ENCODE peak calls at places on chromosomes 16 and 17, in ten cellular contexts. P is Daoy; B is GM23338; K is effector CD4-positive, alpha-beta T cell; F is COR-L47; C is A549; M is MG63; Q is T-cell; O is ACHN; S is NAMALWA. G is an unnamed sample.

GRCh38 chr17:78995761-78996451 is 13.7 kb downstream of the CANT1 start:
- DNase-seq in P (no peak), B (no peak), K (no peak), F (no peak), C (no peak), M (no peak), Q (no peak), O (no peak), S (no peak), G (no peak)

GRCh38 chr16:81163671-81164070 is 67.5 kb upstream of the GCSH start:
- DNase-seq in P (no peak), B (no peak), K (no peak), F (no peak), C (no peak), M (no peak), Q (no peak), O (no peak), S (no peak), G (no peak)

GRCh38 chr17:45117283-45117682 is 15.0 kb downstream of the PLCD3 start:
- DNase-seq in P (no peak), B (no peak), K (no peak), F (no peak), C (no peak), M (no peak), Q (no peak), O (no peak), S (no peak), G (no peak)

GRCh38 chr17:80859004-80859941 is 132.4 kb upstream of the CHMP6 start:
- DNase-seq in P (peak), B (peak), K (no peak), F (peak), C (peak), M (peak), Q (no peak), O (peak), S (no peak), G (peak)

GRCh38 chr17:44930667-44931066 is 15.4 kb upstream of the GFAP start:
- DNase-seq in P (no peak), B (no peak), K (no peak), F (no peak), C (no peak), M (no peak), Q (no peak), O (no peak), S (no peak), G (no peak)

GRCh38 chr17:614637-615546 is 99.7 kb downstream of the VPS53 start:
- DNase-seq in P (no peak), B (no peak), K (no peak), F (no peak), C (no peak), M (no peak), Q (no peak), O (no peak), S (no peak), G (no peak)

GRCh38 chr17:77427471-77427991 is 286.8 kb downstream of the SEC14L1 start:
- DNase-seq in P (peak), B (no peak), K (no peak), F (no peak), C (peak), M (peak), Q (no peak), O (peak), S (no peak), G (peak)

GRCh38 chr16:8905168-8905762 is 23.1 kb downstream of the LITAFD start:
- DNase-seq in P (no peak), B (peak), K (no peak), F (peak), C (peak), M (no peak), Q (no peak), O (peak), S (peak), G (peak)

GRCh38 chr17:81471804-81472456 is 40.7 kb downstream of the ACTG1 start:
- DNase-seq in P (peak), B (peak), K (no peak), F (peak), C (peak), M (peak), Q (no peak), O (no peak), S (peak), G (no peak)

GRCh38 chr17:32297860-32298259 is 32.2 kb downstream of the RHBDL3 start:
- DNase-seq in P (no peak), B (no peak), K (no peak), F (no peak), C (no peak), M (no peak), Q (no peak), O (no peak), S (no peak), G (no peak)

GRCh38 chr16:85573696-85574641 is 39.2 kb upstream of the GSE1 start:
- DNase-seq in P (peak), B (no peak), K (no peak), F (no peak), C (no peak), M (no peak), Q (no peak), O (no peak), S (no peak), G (peak)

GRCh38 chr17:74450231-74450630 is 16.2 kb upstream of the CD300A start:
- DNase-seq in P (no peak), B (no peak), K (no peak), F (no peak), C (no peak), M (no peak), Q (no peak), O (no peak), S (no peak), G (no peak)

GRCh38 chr17:48583708-48584582 is 5.8 kb upstream of the HOXB4 start:
- DNase-seq in P (no peak), B (no peak), K (no peak), F (no peak), C (no peak), M (no peak), Q (no peak), O (no peak), S (no peak), G (no peak)

GRCh38 chr16:31451681-31452351 is 7.5 kb upstream of the ARMC5 start:
- DNase-seq in P (peak), B (peak), K (no peak), F (peak), C (peak), M (peak), Q (no peak), O (peak), S (peak), G (peak)

GRCh38 chr16:10661236-10661635 is 33.5 kb downstream of the TEKT5 start:
- DNase-seq in P (no peak), B (no peak), K (no peak), F (no peak), C (no peak), M (no peak), Q (no peak), O (no peak), S (no peak), G (no peak)

GRCh38 chr17:27811961-27812360 is 11.6 kb upstream of the NOS2 start:
- DNase-seq in P (no peak), B (no peak), K (no peak), F (no peak), C (no peak), M (no peak), Q (no peak), O (no peak), S (no peak), G (no peak)

GRCh38 chr17:45050680-45051059 is 762 bp downstream of the DCAKD start:
- DNase-seq in P (peak), B (peak), K (peak), F (no peak), C (peak), M (peak), Q (no peak), O (peak), S (peak), G (no peak)

GRCh38 chr17:7067198-7067597 is 12.9 kb downstream of the CLEC10A start:
- DNase-seq in P (no peak), B (no peak), K (no peak), F (no peak), C (no peak), M (no peak), Q (no peak), O (no peak), S (no peak), G (no peak)

GRCh38 chr16:88697831-88698693 is 8.1 kb downstream of the RNF166 start:
- DNase-seq in P (no peak), B (peak), K (no peak), F (no peak), C (no peak), M (no peak), Q (no peak), O (peak), S (no peak), G (no peak)

GRCh38 chr17:64145460-64145750 is 15.5 kb upstream of the ERN1 start:
- DNase-seq in P (no peak), B (no peak), K (no peak), F (no peak), C (no peak), M (no peak), Q (no peak), O (no peak), S (no peak), G (no peak)

GRCh38 chr17:32609085-32609484 is 122.3 kb downstream of the CDK5R1 start:
- DNase-seq in P (peak), B (no peak), K (peak), F (peak), C (peak), M (peak), Q (peak), O (peak), S (peak), G (peak)

GRCh38 chr16:87790278-87791023 is 24.7 kb upstream of the KLHDC4 start:
- DNase-seq in P (peak), B (no peak), K (no peak), F (peak), C (peak), M (peak), Q (no peak), O (peak), S (no peak), G (no peak)

GRCh38 chr16:68776821-68777485 is 39.9 kb downstream of the CDH1 start:
- DNase-seq in P (peak), B (no peak), K (no peak), F (no peak), C (no peak), M (no peak), Q (no peak), O (no peak), S (no peak), G (peak)

GRCh38 chr16:80718480-80719220 is 85.7 kb downstream of the CDYL2 start:
- DNase-seq in P (peak), B (peak), K (no peak), F (no peak), C (no peak), M (no peak), Q (no peak), O (no peak), S (no peak), G (peak)

G was measured in astrocyte.